ENCODE peak calls at places on chromosomes 7 and 10, in four cellular contexts. J is activated CD8-positive, alpha-beta memory T cell treated with anti-CD3 and anti-CD28 coated beads for 24 hours; B is SK-N-SH; U is GM23248. E is an unnamed sample.

GRCh38 chr10:18473424-18474110 is 177.8 kb downstream of the NSUN6 start:
- DNase-seq in J (no peak), B (no peak), U (no peak), E (no peak)

GRCh38 chr7:69597278-69598076 is 798 bp upstream of the AUTS2 start:
- DNase-seq in J (peak; percentile 62), B (peak; percentile 79), U (peak; percentile 42), E (peak; percentile 68)

GRCh38 chr10:67015225-67015624 is 89.4 kb downstream of the LRRTM3 start:
- DNase-seq in J (no peak), B (no peak), U (no peak), E (peak; percentile 52)

GRCh38 chr7:149808311-149808710 is 29.9 kb upstream of the ZNF862 start:
- DNase-seq in J (no peak), B (no peak), U (no peak), E (no peak)

GRCh38 chr10:60254776-60255175 is 134.9 kb downstream of the ANK3 start:
- DNase-seq in J (no peak), B (no peak), U (no peak), E (no peak)

GRCh38 chr7:120021085-120021484 is 251.9 kb upstream of the KCND2 start:
- DNase-seq in J (no peak), B (no peak), U (peak; percentile 23), E (peak; percentile 36)

GRCh38 chr7:150947761-150948680 is 30.1 kb downstream of the KCNH2 start:
- DNase-seq in J (no peak), B (peak; percentile 28), U (no peak), E (no peak)

GRCh38 chr7:116776610-116777289 is 85.6 kb upstream of the CAPZA2 start:
- DNase-seq in J (no peak), B (no peak), U (peak; percentile 94), E (peak; percentile 43)

GRCh38 chr7:130943336-130943901 is 209.4 kb upstream of the KLF14 start:
- DNase-seq in J (no peak), B (no peak), U (peak; percentile 75), E (peak; percentile 82)

GRCh38 chr7:71221049-71221448 is 89.1 kb downstream of the GALNT17 start:
- DNase-seq in J (no peak), B (no peak), U (no peak), E (no peak)

GRCh38 chr10:48391994-48392393 is 85.5 kb downstream of the MAPK8 start:
- DNase-seq in J (no peak), B (no peak), U (no peak), E (no peak)

GRCh38 chr10:95133016-95133752 is 60.9 kb upstream of the ACSM6 start:
- DNase-seq in J (peak; percentile 88), B (peak; percentile 41), U (peak; percentile 85), E (peak; percentile 85)

GRCh38 chr7:133315332-133316040 is 62.6 kb downstream of the EXOC4 start:
- DNase-seq in J (no peak), B (no peak), U (peak; percentile 52), E (peak; percentile 54)

GRCh38 chr10:129771576-129772471 is 192.2 kb downstream of the EBF3 start:
- DNase-seq in J (peak; percentile 46), B (no peak), U (no peak), E (no peak)

GRCh38 chr7:157041004-157041403 is 30.5 kb upstream of the MNX1 start:
- DNase-seq in J (no peak), B (no peak), U (peak; percentile 42), E (no peak)

GRCh38 chr10:128078136-128078969 is 47.9 kb downstream of the MKI67 start:
- DNase-seq in J (peak; percentile 76), B (peak; percentile 86), U (peak; percentile 66), E (peak; percentile 70)

GRCh38 chr7:77655836-77656455 is 40.3 kb upstream of the RSBN1L start:
- DNase-seq in J (no peak), B (no peak), U (no peak), E (no peak)

GRCh38 chr7:8436965-8437364 is 3.6 kb downstream of the NXPH1 start:
- DNase-seq in J (peak; percentile 64), B (no peak), U (peak; percentile 12), E (no peak)

GRCh38 chr7:119711104-119711503 is 561.9 kb upstream of the KCND2 start:
- DNase-seq in J (no peak), B (no peak), U (no peak), E (no peak)

GRCh38 chr10:93062499-93063216 is 2.1 kb downstream of the CYP26C1 start:
- DNase-seq in J (peak; percentile 72), B (peak; percentile 30), U (peak; percentile 70), E (peak; percentile 80)

GRCh38 chr10:7659560-7659959 is 7.2 kb downstream of the ITIH5 start:
- DNase-seq in J (no peak), B (no peak), U (peak; percentile 16), E (peak; percentile 17)

GRCh38 chr7:151568951-151569652 is 49.4 kb upstream of the RHEB start:
- DNase-seq in J (peak; percentile 13), B (no peak), U (no peak), E (no peak)

GRCh38 chr10:74988787-74989574 is 122.5 kb upstream of the SAMD8 start:
- DNase-seq in J (no peak), B (no peak), U (peak; percentile 25), E (no peak)

GRCh38 chr7:36651404-36651803 is 72.9 kb downstream of the AOAH start:
- DNase-seq in J (no peak), B (no peak), U (peak; percentile 80), E (peak; percentile 77)

GRCh38 chr7:835491-836401 is 3.5 kb downstream of the SUN1 start:
- DNase-seq in J (no peak), B (no peak), U (peak; percentile 34), E (no peak)

GRCh38 chr10:18651324-18652007 is at the start of gene NSUN6:
- DNase-seq in J (peak; percentile 96), B (peak; percentile 82), U (peak; percentile 95), E (peak; percentile 97)

GRCh38 chr10:118953999-118954398 is 75.5 kb upstream of the NANOS1 start:
- DNase-seq in J (peak; percentile 28), B (no peak), U (no peak), E (peak; percentile 15)

GRCh38 chr10:59454289-59454919 is 92.1 kb upstream of the FAM13C start:
- DNase-seq in J (no peak), B (no peak), U (no peak), E (no peak)

GRCh38 chr10:120735773-120736371 is 115.3 kb upstream of the WDR11 start:
- DNase-seq in J (no peak), B (peak; percentile 22), U (peak; percentile 53), E (peak; percentile 61)